ENCODE peak calls at places on chromosomes 13 and 19, in ten cellular contexts. One of them, this sample, is unnamed.

GRCh38 chr13:101520672-101521071 is 68.2 kb downstream of the ITGBL1 start:
- DNase-seq in MM.1S: peak; percentile 7
- DNase-seq in gastrocnemius medialis: no peak
- DNase-seq in right atrium auricular region: no peak
- DNase-seq in CD8-positive, alpha-beta T cell: no peak
- DNase-seq in AG09309: no peak
- DNase-seq in progenitor cell of endocrine pancreas: no peak
- DNase-seq in thoracic aorta: no peak
- DNase-seq in dorsolateral prefrontal cortex: no peak
- DNase-seq in right lobe of liver: no peak
- DNase-seq in this sample: no peak

GRCh38 chr19:57171551-57172081 is 4.3 kb upstream of the DUXA start:
- DNase-seq in MM.1S: no peak
- DNase-seq in gastrocnemius medialis: no peak
- DNase-seq in right atrium auricular region: peak; percentile 63
- DNase-seq in CD8-positive, alpha-beta T cell: peak; percentile 44
- DNase-seq in AG09309: no peak
- DNase-seq in progenitor cell of endocrine pancreas: peak; percentile 12
- DNase-seq in thoracic aorta: no peak
- DNase-seq in dorsolateral prefrontal cortex: peak; percentile 31
- DNase-seq in right lobe of liver: no peak
- DNase-seq in this sample: no peak

GRCh38 chr19:21317821-21318220 is 11.4 kb downstream of the ZNF708 start:
- DNase-seq in MM.1S: no peak
- DNase-seq in gastrocnemius medialis: no peak
- DNase-seq in right atrium auricular region: no peak
- DNase-seq in CD8-positive, alpha-beta T cell: no peak
- DNase-seq in AG09309: no peak
- DNase-seq in progenitor cell of endocrine pancreas: no peak
- DNase-seq in thoracic aorta: no peak
- DNase-seq in dorsolateral prefrontal cortex: no peak
- DNase-seq in right lobe of liver: no peak
- DNase-seq in this sample: no peak

GRCh38 chr13:72221276-72221962 is 354.4 kb upstream of the DACH1 start:
- DNase-seq in MM.1S: peak; percentile 7
- DNase-seq in gastrocnemius medialis: no peak
- DNase-seq in right atrium auricular region: no peak
- DNase-seq in CD8-positive, alpha-beta T cell: no peak
- DNase-seq in AG09309: no peak
- DNase-seq in progenitor cell of endocrine pancreas: no peak
- DNase-seq in thoracic aorta: no peak
- DNase-seq in dorsolateral prefrontal cortex: no peak
- DNase-seq in right lobe of liver: peak; percentile 40
- DNase-seq in this sample: peak; percentile 72

GRCh38 chr19:50490991-50491472 is 14.4 kb upstream of the GARIN5A start:
- DNase-seq in MM.1S: no peak
- DNase-seq in gastrocnemius medialis: no peak
- DNase-seq in right atrium auricular region: no peak
- DNase-seq in CD8-positive, alpha-beta T cell: no peak
- DNase-seq in AG09309: no peak
- DNase-seq in progenitor cell of endocrine pancreas: no peak
- DNase-seq in thoracic aorta: no peak
- DNase-seq in dorsolateral prefrontal cortex: no peak
- DNase-seq in right lobe of liver: no peak
- DNase-seq in this sample: peak; percentile 84

GRCh38 chr13:100646030-100646673 is 28.4 kb downstream of the TMTC4 start:
- DNase-seq in MM.1S: no peak
- DNase-seq in gastrocnemius medialis: no peak
- DNase-seq in right atrium auricular region: no peak
- DNase-seq in CD8-positive, alpha-beta T cell: no peak
- DNase-seq in AG09309: no peak
- DNase-seq in progenitor cell of endocrine pancreas: peak; percentile 13
- DNase-seq in thoracic aorta: no peak
- DNase-seq in dorsolateral prefrontal cortex: peak; percentile 80
- DNase-seq in right lobe of liver: no peak
- DNase-seq in this sample: no peak

GRCh38 chr13:63351081-63351480 is 1935.4 kb upstream of the PCDH20 start:
- DNase-seq in MM.1S: no peak
- DNase-seq in gastrocnemius medialis: no peak
- DNase-seq in right atrium auricular region: no peak
- DNase-seq in CD8-positive, alpha-beta T cell: no peak
- DNase-seq in AG09309: no peak
- DNase-seq in progenitor cell of endocrine pancreas: no peak
- DNase-seq in thoracic aorta: no peak
- DNase-seq in dorsolateral prefrontal cortex: no peak
- DNase-seq in right lobe of liver: no peak
- DNase-seq in this sample: no peak

GRCh38 chr13:85241045-85241444 is 558.2 kb downstream of the SLITRK6 start:
- DNase-seq in MM.1S: no peak
- DNase-seq in gastrocnemius medialis: no peak
- DNase-seq in right atrium auricular region: no peak
- DNase-seq in CD8-positive, alpha-beta T cell: no peak
- DNase-seq in AG09309: no peak
- DNase-seq in progenitor cell of endocrine pancreas: no peak
- DNase-seq in thoracic aorta: no peak
- DNase-seq in dorsolateral prefrontal cortex: no peak
- DNase-seq in right lobe of liver: no peak
- DNase-seq in this sample: no peak

GRCh38 chr19:1590641-1591397 is 1.8 kb downstream of the MBD3 start:
- DNase-seq in MM.1S: peak; percentile 59
- DNase-seq in gastrocnemius medialis: no peak
- DNase-seq in right atrium auricular region: no peak
- DNase-seq in CD8-positive, alpha-beta T cell: peak; percentile 32
- DNase-seq in AG09309: no peak
- DNase-seq in progenitor cell of endocrine pancreas: no peak
- DNase-seq in thoracic aorta: no peak
- DNase-seq in dorsolateral prefrontal cortex: no peak
- DNase-seq in right lobe of liver: no peak
- DNase-seq in this sample: no peak

GRCh38 chr19:11538232-11539036 is at the start of gene CNN1:
- DNase-seq in MM.1S: no peak
- DNase-seq in gastrocnemius medialis: no peak
- DNase-seq in right atrium auricular region: peak; percentile 89
- DNase-seq in CD8-positive, alpha-beta T cell: no peak
- DNase-seq in AG09309: no peak
- DNase-seq in progenitor cell of endocrine pancreas: no peak
- DNase-seq in thoracic aorta: peak; percentile 76
- DNase-seq in dorsolateral prefrontal cortex: no peak
- DNase-seq in right lobe of liver: no peak
- DNase-seq in this sample: no peak

GRCh38 chr13:31119966-31120733 is 41.6 kb downstream of the HSPH1 start:
- DNase-seq in MM.1S: no peak
- DNase-seq in gastrocnemius medialis: no peak
- DNase-seq in right atrium auricular region: no peak
- DNase-seq in CD8-positive, alpha-beta T cell: no peak
- DNase-seq in AG09309: no peak
- DNase-seq in progenitor cell of endocrine pancreas: no peak
- DNase-seq in thoracic aorta: no peak
- DNase-seq in dorsolateral prefrontal cortex: no peak
- DNase-seq in right lobe of liver: no peak
- DNase-seq in this sample: no peak

GRCh38 chr13:46321494-46322225 is 65.4 kb downstream of the RUBCNL start:
- DNase-seq in MM.1S: peak; percentile 39
- DNase-seq in gastrocnemius medialis: no peak
- DNase-seq in right atrium auricular region: peak; percentile 70
- DNase-seq in CD8-positive, alpha-beta T cell: peak; percentile 73
- DNase-seq in AG09309: no peak
- DNase-seq in progenitor cell of endocrine pancreas: peak; percentile 46
- DNase-seq in thoracic aorta: no peak
- DNase-seq in dorsolateral prefrontal cortex: peak; percentile 68
- DNase-seq in right lobe of liver: peak; percentile 70
- DNase-seq in this sample: no peak

GRCh38 chr19:43124360-43124759 is 41.9 kb upstream of the PSG2 start:
- DNase-seq in MM.1S: no peak
- DNase-seq in gastrocnemius medialis: no peak
- DNase-seq in right atrium auricular region: no peak
- DNase-seq in CD8-positive, alpha-beta T cell: no peak
- DNase-seq in AG09309: no peak
- DNase-seq in progenitor cell of endocrine pancreas: no peak
- DNase-seq in thoracic aorta: no peak
- DNase-seq in dorsolateral prefrontal cortex: no peak
- DNase-seq in right lobe of liver: no peak
- DNase-seq in this sample: no peak
- TF ChIP-seq CTCF in MM.1S: peak; percentile 18
- TF ChIP-seq CTCF in gastrocnemius medialis: no peak
- TF ChIP-seq CTCF in right atrium auricular region: no peak
- TF ChIP-seq CTCF in CD8-positive, alpha-beta T cell: no peak
- TF ChIP-seq CTCF in AG09309: peak; percentile 29
- TF ChIP-seq CTCF in progenitor cell of endocrine pancreas: no peak
- TF ChIP-seq CTCF in thoracic aorta: no peak
- TF ChIP-seq CTCF in dorsolateral prefrontal cortex: no peak
- TF ChIP-seq CTCF in right lobe of liver: no peak
- TF ChIP-seq CTCF in this sample: no peak

DNA sequence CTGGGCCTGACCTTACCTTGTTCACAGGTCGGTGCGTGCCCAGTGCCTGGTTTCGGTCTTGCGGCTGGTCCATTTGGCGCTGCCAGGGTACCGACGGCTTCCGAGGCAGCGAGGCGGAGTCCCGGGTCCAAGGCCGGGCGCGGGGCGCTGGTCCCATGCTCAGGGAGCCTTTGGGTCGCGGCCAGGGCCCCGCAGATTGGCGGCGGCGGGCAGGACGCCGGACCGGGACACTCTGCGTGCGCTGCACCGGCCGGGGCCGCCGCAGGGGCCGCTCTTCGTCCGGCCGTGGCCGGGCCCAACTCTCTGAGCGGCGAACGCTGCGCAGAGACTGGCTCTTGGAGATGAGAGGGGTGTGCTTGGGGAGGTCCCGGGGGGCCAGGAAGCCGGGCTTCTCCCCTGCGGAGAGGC is 3.3 kb upstream of the WIZ start:
- DNase-seq in MM.1S: no peak
- DNase-seq in gastrocnemius medialis: no peak
- DNase-seq in right atrium auricular region: no peak
- DNase-seq in CD8-positive, alpha-beta T cell: no peak
- DNase-seq in AG09309: no peak
- DNase-seq in progenitor cell of endocrine pancreas: no peak
- DNase-seq in thoracic aorta: no peak
- DNase-seq in dorsolateral prefrontal cortex: no peak
- DNase-seq in right lobe of liver: no peak
- DNase-seq in this sample: no peak
- TF ChIP-seq CTCF in MM.1S: no peak
- TF ChIP-seq CTCF in gastrocnemius medialis: peak; percentile 23
- TF ChIP-seq CTCF in right atrium auricular region: no peak
- TF ChIP-seq CTCF in CD8-positive, alpha-beta T cell: no peak
- TF ChIP-seq CTCF in AG09309: peak; percentile 17
- TF ChIP-seq CTCF in progenitor cell of endocrine pancreas: peak; percentile 35
- TF ChIP-seq CTCF in thoracic aorta: peak; percentile 53
- TF ChIP-seq CTCF in dorsolateral prefrontal cortex: no peak
- TF ChIP-seq CTCF in right lobe of liver: peak; percentile 43
- TF ChIP-seq CTCF in this sample: peak; percentile 67

GRCh38 chr19:18489627-18490184 is 32.2 kb downstream of the ELL start:
- DNase-seq in MM.1S: no peak
- DNase-seq in gastrocnemius medialis: no peak
- DNase-seq in right atrium auricular region: no peak
- DNase-seq in CD8-positive, alpha-beta T cell: no peak
- DNase-seq in AG09309: no peak
- DNase-seq in progenitor cell of endocrine pancreas: no peak
- DNase-seq in thoracic aorta: no peak
- DNase-seq in dorsolateral prefrontal cortex: no peak
- DNase-seq in right lobe of liver: no peak
- DNase-seq in this sample: no peak

GRCh38 chr19:18487576-18488402 is 34.1 kb downstream of the ELL start:
- DNase-seq in MM.1S: no peak
- DNase-seq in gastrocnemius medialis: no peak
- DNase-seq in right atrium auricular region: no peak
- DNase-seq in CD8-positive, alpha-beta T cell: no peak
- DNase-seq in AG09309: no peak
- DNase-seq in progenitor cell of endocrine pancreas: no peak
- DNase-seq in thoracic aorta: no peak
- DNase-seq in dorsolateral prefrontal cortex: no peak
- DNase-seq in right lobe of liver: no peak
- DNase-seq in this sample: no peak

GRCh38 chr19:18488403-18488723 is 33.5 kb downstream of the ELL start:
- DNase-seq in MM.1S: no peak
- DNase-seq in gastrocnemius medialis: no peak
- DNase-seq in right atrium auricular region: no peak
- DNase-seq in CD8-positive, alpha-beta T cell: no peak
- DNase-seq in AG09309: no peak
- DNase-seq in progenitor cell of endocrine pancreas: no peak
- DNase-seq in thoracic aorta: no peak
- DNase-seq in dorsolateral prefrontal cortex: no peak
- DNase-seq in right lobe of liver: no peak
- DNase-seq in this sample: no peak

GRCh38 chr19:18490719-18491118 is 31.2 kb downstream of the ELL start:
- DNase-seq in MM.1S: no peak
- DNase-seq in gastrocnemius medialis: no peak
- DNase-seq in right atrium auricular region: no peak
- DNase-seq in CD8-positive, alpha-beta T cell: no peak
- DNase-seq in AG09309: no peak
- DNase-seq in progenitor cell of endocrine pancreas: no peak
- DNase-seq in thoracic aorta: no peak
- DNase-seq in dorsolateral prefrontal cortex: no peak
- DNase-seq in right lobe of liver: no peak
- DNase-seq in this sample: no peak

GRCh38 chr19:18488838-18489626 is 32.8 kb downstream of the ELL start:
- DNase-seq in MM.1S: no peak
- DNase-seq in gastrocnemius medialis: no peak
- DNase-seq in right atrium auricular region: no peak
- DNase-seq in CD8-positive, alpha-beta T cell: no peak
- DNase-seq in AG09309: no peak
- DNase-seq in progenitor cell of endocrine pancreas: peak; percentile 37
- DNase-seq in thoracic aorta: no peak
- DNase-seq in dorsolateral prefrontal cortex: no peak
- DNase-seq in right lobe of liver: peak; percentile 87
- DNase-seq in this sample: no peak
- TF ChIP-seq CTCF in MM.1S: no peak
- TF ChIP-seq CTCF in gastrocnemius medialis: peak; percentile 28
- TF ChIP-seq CTCF in right atrium auricular region: no peak
- TF ChIP-seq CTCF in CD8-positive, alpha-beta T cell: no peak
- TF ChIP-seq CTCF in AG09309: peak; percentile 33
- TF ChIP-seq CTCF in progenitor cell of endocrine pancreas: peak; percentile 63
- TF ChIP-seq CTCF in thoracic aorta: peak; percentile 10
- TF ChIP-seq CTCF in dorsolateral prefrontal cortex: no peak
- TF ChIP-seq CTCF in right lobe of liver: peak; percentile 32
- TF ChIP-seq CTCF in this sample: peak; percentile 51

DNA sequence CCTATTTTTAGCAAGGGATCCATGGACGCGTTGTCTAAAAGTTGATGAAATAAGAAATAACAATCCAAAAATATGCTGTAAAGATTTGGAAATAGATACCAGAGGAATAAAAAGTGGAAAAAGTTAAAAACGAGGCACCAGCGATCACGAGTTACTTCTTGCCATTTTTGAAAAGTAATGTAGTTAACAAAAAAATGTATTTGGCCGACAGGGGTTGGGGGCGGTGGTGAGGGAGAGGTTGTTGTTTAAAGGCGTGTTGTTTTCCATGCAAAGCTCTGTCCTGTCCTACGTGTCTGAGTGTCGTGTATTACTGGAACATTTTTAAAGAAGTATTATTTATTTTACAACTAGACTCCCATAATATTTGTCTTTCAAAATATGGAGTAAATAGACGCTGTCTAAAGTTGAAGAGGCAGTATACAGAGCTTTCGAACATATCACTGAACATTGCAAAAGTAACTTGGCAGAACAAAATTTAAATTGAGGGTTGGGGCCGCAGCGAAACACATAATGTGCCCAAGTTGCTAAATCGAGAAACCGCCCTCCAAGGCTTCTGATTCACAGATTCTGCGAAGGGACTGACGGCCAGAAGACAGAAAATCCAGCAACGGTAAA is 836 bp downstream of the FBXO17 start:
- DNase-seq in MM.1S: no peak
- DNase-seq in gastrocnemius medialis: no peak
- DNase-seq in right atrium auricular region: peak; percentile 66
- DNase-seq in CD8-positive, alpha-beta T cell: no peak
- DNase-seq in AG09309: no peak
- DNase-seq in progenitor cell of endocrine pancreas: no peak
- DNase-seq in thoracic aorta: no peak
- DNase-seq in dorsolateral prefrontal cortex: no peak
- DNase-seq in right lobe of liver: no peak
- DNase-seq in this sample: no peak
- TF ChIP-seq CTCF in MM.1S: no peak
- TF ChIP-seq CTCF in gastrocnemius medialis: no peak
- TF ChIP-seq CTCF in right atrium auricular region: no peak
- TF ChIP-seq CTCF in CD8-positive, alpha-beta T cell: no peak
- TF ChIP-seq CTCF in AG09309: no peak
- TF ChIP-seq CTCF in progenitor cell of endocrine pancreas: no peak
- TF ChIP-seq CTCF in thoracic aorta: no peak
- TF ChIP-seq CTCF in dorsolateral prefrontal cortex: no peak
- TF ChIP-seq CTCF in right lobe of liver: no peak
- TF ChIP-seq CTCF in this sample: peak; percentile 48